ENCODE peak calls at places on chromosomes 16 and 17, in five cellular contexts. F is K562, X is GM12891, Q is H1, W is SK-N-SH. E is an unnamed sample.

GRCh38 chr17:43880420-43880991 is 26.8 kb downstream of the MPP2 start:
- DNase-seq in F (peak), X (peak), Q (peak), W (peak), E (peak)

GRCh38 chr16:83717814-83718213 is 90.0 kb upstream of the HSBP1 start:
- DNase-seq in F (no peak), X (no peak), Q (no peak), W (no peak), E (no peak)

GRCh38 chr16:83143788-83144187 is 517.0 kb downstream of the CDH13 start:
- DNase-seq in F (no peak), X (no peak), Q (no peak), W (no peak), E (no peak)

GRCh38 chr16:84532855-84533486 is 28.5 kb upstream of the MEAK7 start:
- DNase-seq in F (peak), X (no peak), Q (no peak), W (no peak), E (no peak)

GRCh38 chr16:87698676-87699179 is 67.1 kb downstream of the KLHDC4 start:
- DNase-seq in F (no peak), X (no peak), Q (no peak), W (no peak), E (peak)

GRCh38 chr17:40529991-40530390 is 28.6 kb upstream of the TNS4 start:
- DNase-seq in F (no peak), X (no peak), Q (no peak), W (no peak), E (no peak)

GRCh38 chr17:66941249-66941648 is 23.3 kb upstream of the CACNG4 start:
- DNase-seq in F (no peak), X (no peak), Q (no peak), W (no peak), E (no peak)

GRCh38 chr17:43809121-43809520 is 23.8 kb downstream of the MPP3 start:
- DNase-seq in F (no peak), X (no peak), Q (no peak), W (no peak), E (no peak)

GRCh38 chr17:82648761-82649474 is 674 bp upstream of the WDR45B start:
- DNase-seq in F (peak), X (peak), Q (peak), W (peak), E (peak)

GRCh38 chr16:3879258-3879886 is 1.1 kb downstream of the CREBBP start:
- DNase-seq in F (peak), X (no peak), Q (no peak), W (peak), E (no peak)

GRCh38 chr16:7239547-7239946 is 93.1 kb upstream of the RBFOX1 start:
- DNase-seq in F (no peak), X (no peak), Q (no peak), W (no peak), E (no peak)

GRCh38 chr17:7228920-7229319 is 5.4 kb downstream of the DVL2 start:
- DNase-seq in F (no peak), X (no peak), Q (no peak), W (no peak), E (no peak)

GRCh38 chr17:66576473-66576872 is 258.4 kb upstream of the CACNG5 start:
- DNase-seq in F (no peak), X (no peak), Q (no peak), W (no peak), E (no peak)

GRCh38 chr16:4646773-4647660 is 22.4 kb downstream of the MGRN1 start:
- DNase-seq in F (no peak), X (no peak), Q (no peak), W (no peak), E (no peak)

GRCh38 chr16:67120025-67120424 is 10.3 kb downstream of the PHAF1 start:
- DNase-seq in F (no peak), X (no peak), Q (no peak), W (no peak), E (no peak)

GRCh38 chr16:2082171-2082982 is 34.6 kb downstream of the TSC2 start:
- DNase-seq in F (no peak), X (no peak), Q (no peak), W (no peak), E (no peak)

GRCh38 chr16:84754353-84754856 is 54.6 kb downstream of the USP10 start:
- DNase-seq in F (peak), X (peak), Q (peak), W (peak), E (no peak)

GRCh38 chr17:2214887-2215615 is 88.5 kb downstream of the SMG6 start:
- DNase-seq in F (no peak), X (no peak), Q (no peak), W (peak), E (no peak)

GRCh38 chr17:7222972-7223292 is 3.2 kb downstream of the ACADVL start:
- DNase-seq in F (no peak), X (no peak), Q (no peak), W (no peak), E (no peak)

GRCh38 chr16:85522842-85523601 is 90.1 kb upstream of the GSE1 start:
- DNase-seq in F (no peak), X (no peak), Q (no peak), W (no peak), E (no peak)

GRCh38 chr17:16923097-16923903 is 48.6 kb downstream of the TNFRSF13B start:
- DNase-seq in F (no peak), X (no peak), Q (no peak), W (no peak), E (no peak)

DNA sequence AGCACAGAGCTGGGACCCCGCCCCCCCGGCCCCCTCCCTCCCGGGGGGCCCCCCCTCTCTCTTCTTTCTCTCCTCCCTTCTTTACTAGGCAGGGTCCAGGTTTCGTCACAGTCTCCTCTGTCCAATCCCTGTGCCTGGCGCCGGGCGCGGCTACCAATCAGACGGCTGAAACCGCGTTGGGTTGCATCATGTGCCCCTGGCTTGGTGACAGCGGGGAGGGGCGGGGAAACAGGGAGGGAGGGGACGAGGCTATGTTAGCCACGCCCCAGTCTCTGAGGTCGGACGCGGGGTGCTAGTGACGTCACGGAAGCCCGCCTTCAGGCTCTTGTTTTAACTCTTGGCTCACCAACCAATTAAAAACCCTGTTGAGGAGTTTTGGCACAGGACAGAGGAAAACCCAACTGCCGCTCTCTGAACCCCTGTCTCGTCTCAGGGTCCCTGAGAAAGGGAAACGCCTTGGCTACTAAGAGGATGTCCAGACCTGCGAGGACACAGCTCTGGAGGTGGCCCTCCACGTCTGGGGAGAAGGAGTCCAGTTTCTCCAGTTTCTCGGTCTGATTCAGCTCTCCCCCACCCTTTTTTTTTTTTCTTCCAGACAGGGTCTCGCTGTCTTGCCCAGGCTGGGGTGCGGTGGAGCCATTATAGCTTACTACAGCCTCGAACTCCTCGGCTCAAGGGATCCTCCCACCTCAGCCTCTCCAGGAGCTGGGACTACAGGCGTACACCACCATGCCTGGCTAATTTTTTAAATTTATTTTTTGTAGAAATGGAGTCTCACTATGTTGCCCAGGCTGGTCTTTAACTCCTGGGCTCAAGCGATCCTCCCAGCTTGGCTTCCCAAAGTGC is 441 bp upstream of the PLEKHH3 start:
- DNase-seq in F (peak), X (peak), Q (peak), W (peak), E (peak)
- TF ChIP-seq POLR2AphosphoS5 in F (no peak), X (no peak), Q (no peak), W (no peak), E (no peak)

DNA sequence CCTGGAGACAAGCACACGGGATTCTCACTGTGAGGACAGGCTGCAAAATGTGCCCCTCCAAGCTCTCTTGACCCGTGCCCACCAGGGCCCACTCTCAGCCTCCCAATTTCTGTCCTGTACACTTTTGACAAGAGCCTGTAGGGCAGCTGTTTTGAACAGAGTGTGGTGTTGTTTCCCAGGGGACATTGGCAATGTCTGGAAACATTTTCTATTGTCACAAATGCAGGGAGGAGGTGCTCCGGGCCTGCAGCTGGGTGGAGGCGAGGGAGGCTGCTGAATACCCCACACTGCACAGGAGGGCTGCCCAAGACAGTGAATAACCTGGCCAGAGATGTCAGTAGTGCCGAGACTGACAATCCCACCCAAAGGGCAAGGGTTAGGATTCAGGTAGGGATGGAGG is 10.5 kb downstream of the CEP295NL start:
- DNase-seq in F (no peak), X (no peak), Q (no peak), W (peak), E (no peak)
- TF ChIP-seq TAF1 in F (no peak), X (no peak), Q (no peak), W (no peak), E (no peak)

GRCh38 chr17:49677933-49678847 is at the start of gene SPOP:
- DNase-seq in F (peak), X (peak), Q (peak), W (peak), E (peak)
- TF ChIP-seq POLR2AphosphoS5 in F (peak), X (peak), Q (no peak), W (no peak), E (peak)

DNA sequence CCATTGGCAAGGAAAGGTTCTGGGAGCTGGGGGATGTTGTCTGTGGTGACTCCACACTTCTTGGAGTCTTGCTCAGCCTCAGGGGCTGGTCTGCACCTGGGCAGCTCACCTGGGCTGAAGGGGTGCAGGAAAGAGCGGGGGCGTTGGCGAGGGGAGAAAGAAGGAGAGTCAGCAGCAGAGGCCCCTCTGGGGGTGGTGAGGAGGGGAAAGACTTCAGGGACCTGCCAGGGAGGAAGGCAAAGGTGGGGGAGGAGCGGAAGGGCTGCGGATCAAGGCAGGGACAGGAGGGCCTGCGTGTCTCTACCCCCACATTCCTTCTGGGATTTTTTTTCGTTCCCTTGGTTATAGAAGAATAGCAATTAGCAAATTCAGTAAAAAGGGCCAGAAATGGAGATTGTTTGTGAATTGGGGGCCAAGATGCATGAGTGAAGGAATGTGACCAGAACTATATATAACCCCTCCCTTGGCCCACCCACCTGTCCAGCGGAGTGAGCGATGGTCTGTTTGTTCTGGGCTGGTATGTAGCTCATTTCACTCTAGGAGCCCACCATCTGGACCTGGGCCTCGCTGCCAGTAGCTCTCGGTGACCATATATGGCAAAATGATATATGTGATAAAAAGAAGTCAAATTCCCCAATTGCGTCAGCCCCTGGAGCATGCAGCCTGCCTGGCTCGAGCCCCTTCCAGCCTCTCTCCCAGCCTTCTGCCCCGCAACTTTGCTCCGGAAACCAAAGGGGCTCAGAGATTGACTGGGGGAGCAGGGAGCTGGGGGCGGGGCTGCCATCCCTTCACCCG is 47.5 kb downstream of the CCDC42 start:
- DNase-seq in F (no peak), X (no peak), Q (peak), W (peak), E (no peak)
- TF ChIP-seq TAF1 in F (no peak), X (no peak), Q (peak), W (no peak), E (no peak)

DNA sequence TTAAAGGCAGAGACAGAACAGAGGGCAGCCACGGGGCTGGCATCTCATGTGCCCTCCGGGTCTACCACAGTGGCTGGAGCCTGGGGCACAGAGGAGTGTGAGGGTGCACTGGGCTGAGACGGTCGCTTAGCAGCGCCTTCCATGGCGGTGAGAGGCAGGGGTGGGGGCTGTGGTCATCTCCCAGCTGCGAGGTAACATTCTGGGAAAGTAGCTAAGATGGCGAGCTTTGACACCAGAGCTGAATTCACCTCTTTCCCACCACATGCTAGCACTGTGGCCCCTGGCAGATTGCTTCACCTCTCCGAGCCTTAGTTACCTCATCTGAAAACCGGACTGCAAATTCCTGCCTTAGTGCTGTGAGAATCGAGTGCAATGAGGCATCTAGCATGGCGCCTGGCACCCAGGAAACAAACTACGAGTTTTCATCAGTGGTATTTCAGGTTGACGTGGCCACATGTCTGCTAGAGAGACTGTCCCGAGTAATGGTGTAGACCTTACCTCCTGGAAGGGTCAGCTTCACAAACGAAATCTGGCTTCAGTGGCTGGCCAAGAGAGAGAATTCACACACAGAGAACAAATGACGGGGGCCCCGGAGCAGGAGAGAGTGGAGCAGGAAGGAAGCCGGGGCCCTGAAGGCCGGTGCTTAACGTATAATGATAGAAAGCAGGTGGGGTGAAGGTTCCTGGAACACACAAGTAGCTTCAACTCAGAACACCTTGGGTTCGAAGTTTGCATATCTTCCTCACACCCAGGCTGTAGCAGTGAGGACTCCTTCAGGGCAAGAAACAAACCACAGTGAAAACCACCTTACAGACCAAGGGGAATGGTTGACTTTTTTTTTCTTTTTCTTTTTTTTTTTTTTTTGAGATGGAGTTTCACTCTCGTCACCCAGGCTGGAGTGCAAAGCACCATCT is 63.9 kb upstream of the RPH3AL start:
- DNase-seq in F (no peak), X (no peak), Q (no peak), W (no peak), E (no peak)
- TF ChIP-seq POLR2AphosphoS5 in F (no peak), X (no peak), Q (no peak), W (no peak), E (no peak)

GRCh38 chr17:60745544-60745943 is 67.9 kb downstream of the BCAS3 start:
- DNase-seq in F (no peak), X (no peak), Q (no peak), W (no peak), E (no peak)
- TF ChIP-seq TAF1 in F (no peak), X (no peak), Q (no peak), W (no peak), E (no peak)

GRCh38 chr17:28999216-28999615 is 6.6 kb downstream of the SEZ6 start:
- DNase-seq in F (no peak), X (no peak), Q (no peak), W (no peak), E (no peak)
- TF ChIP-seq POLR2AphosphoS5 in F (no peak), X (no peak), Q (no peak), W (no peak), E (no peak)

DNA sequence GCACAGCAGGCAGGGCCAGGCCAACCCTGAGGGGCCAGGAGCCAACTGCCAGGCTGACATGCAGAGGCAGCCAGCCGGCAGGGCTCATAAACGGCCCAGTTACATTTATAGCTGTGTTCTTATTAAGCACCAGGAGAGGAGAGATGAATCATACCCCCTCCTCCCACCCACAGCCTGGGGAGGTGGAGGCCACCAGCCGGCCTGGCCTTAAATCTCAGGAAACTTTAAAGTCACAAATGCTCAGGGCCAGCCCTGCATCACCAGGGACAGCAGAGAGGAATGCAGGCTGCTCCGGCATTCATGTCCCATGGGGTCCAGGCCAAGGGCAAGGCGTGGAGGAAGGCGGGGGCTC is 177.3 kb downstream of the TMEM132E start:
- DNase-seq in F (no peak), X (no peak), Q (no peak), W (no peak), E (no peak)
- TF ChIP-seq TAF1 in F (no peak), X (no peak), Q (no peak), W (no peak), E (no peak)

E was measured in GM12892.